ENCODE peak calls at places on chromosomes 2 and 18, in ten cellular contexts. H, R, X, A, V, D, Z, G, C and O are unnamed samples.
A peak's percentile ranks its signal among the peaks of the same experiment; 100 is the strongest.

GRCh38 chr2:205187731-205188130 is 494.6 kb upstream of the NRP2 start:
- DNase-seq in X (no peak), Z (no peak), R (no peak), C (no peak), G (no peak), D (no peak), A (no peak), H (no peak), V (no peak), O (no peak)

GRCh38 chr2:37297632-37298031 is 27.0 kb downstream of the PRKD3 start:
- DNase-seq in Z (no peak), X (no peak), D (no peak), A (no peak), V (no peak), G (no peak), H (no peak), R (no peak), C (no peak), O (no peak)

GRCh38 chr2:175154670-175155082 is 13.3 kb downstream of the ATF2 start:
- DNase-seq in X (peak; percentile 63), D (no peak), G (peak; percentile 21), V (peak; percentile 81), Z (peak; percentile 70), A (no peak), H (no peak), C (peak; percentile 76), R (no peak), O (no peak)

GRCh38 chr2:58194451-58194850 is 46.7 kb downstream of the FANCL start:
- DNase-seq in A (no peak), Z (no peak), D (no peak), H (peak; percentile 23), G (no peak), V (no peak), R (no peak), C (no peak), X (no peak), O (no peak)

GRCh38 chr2:78065366-78065765 is 543.2 kb upstream of the LRRTM4 start:
- DNase-seq in V (no peak), R (no peak), D (no peak), H (no peak), Z (no peak), G (no peak), C (no peak), X (no peak), A (no peak), O (no peak)

GRCh38 chr2:43400508-43400907 is 174.1 kb upstream of the ZFP36L2 start:
- DNase-seq in X (no peak), R (no peak), G (no peak), D (no peak), H (no peak), C (no peak), V (no peak), Z (no peak), A (no peak), O (no peak)

GRCh38 chr18:45708831-45709230 is 15.2 kb upstream of the SLC14A1 start:
- DNase-seq in R (no peak), H (no peak), V (no peak), G (no peak), A (no peak), C (no peak), X (no peak), Z (no peak), D (no peak), O (no peak)

GRCh38 chr2:40760071-40760666 is 308.3 kb upstream of the SLC8A1 start:
- DNase-seq in G (peak; percentile 48), H (peak; percentile 26), Z (peak; percentile 19), C (peak; percentile 57), R (no peak), A (no peak), V (peak; percentile 73), X (peak; percentile 41), D (no peak), O (no peak)

GRCh38 chr2:129061079-129061785 is 742.6 kb upstream of the HS6ST1 start:
- DNase-seq in R (no peak), V (no peak), X (peak; percentile 74), D (no peak), C (peak; percentile 95), H (no peak), A (no peak), Z (peak; percentile 2), G (no peak), O (no peak)

GRCh38 chr2:231336236-231336635 is 59.3 kb upstream of the B3GNT7 start:
- DNase-seq in G (no peak), Z (no peak), D (no peak), X (no peak), C (no peak), V (no peak), A (no peak), H (no peak), R (no peak), O (no peak)

GRCh38 chr18:77059294-77059916 is 73.2 kb downstream of the MBP start:
- DNase-seq in X (peak; percentile 83), Z (peak; percentile 43), V (peak; percentile 72), H (peak; percentile 45), G (peak; percentile 16), D (no peak), R (no peak), A (no peak), C (peak; percentile 83), O (no peak)

GRCh38 chr2:6526093-6526824 is 339.4 kb downstream of the CMPK2 start:
- DNase-seq in G (peak; percentile 44), A (no peak), V (no peak), Z (no peak), H (peak; percentile 73), R (no peak), X (peak; percentile 49), C (no peak), D (peak; percentile 61), O (peak; percentile 32)